ENCODE peak calls at places on chromosome 17, in four cellular contexts. One of them, this sample, is unnamed.

GRCh38 chr17:83079766-83080616 is 582 bp downstream of the METRNL start:
- DNase-seq in transverse colon: no peak
- DNase-seq in heart left ventricle: no peak
- DNase-seq in cardiac fibroblast: no peak
- DNase-seq in this sample: no peak

GRCh38 chr17:66351053-66351452 is 48.6 kb downstream of the PRKCA start:
- DNase-seq in transverse colon: peak
- DNase-seq in heart left ventricle: peak
- DNase-seq in cardiac fibroblast: no peak
- DNase-seq in this sample: no peak

GRCh38 chr17:4966844-4967538 is 626 bp downstream of the SPAG7 start:
- DNase-seq in transverse colon: peak
- DNase-seq in heart left ventricle: peak
- DNase-seq in cardiac fibroblast: peak
- DNase-seq in this sample: peak

GRCh38 chr17:76354747-76355310 is 1.1 kb upstream of the PRPSAP1 start:
- DNase-seq in transverse colon: no peak
- DNase-seq in heart left ventricle: no peak
- DNase-seq in cardiac fibroblast: no peak
- DNase-seq in this sample: no peak

GRCh38 chr17:74282587-74283370 is 8.7 kb downstream of the DNAI2 start:
- DNase-seq in transverse colon: no peak
- DNase-seq in heart left ventricle: no peak
- DNase-seq in cardiac fibroblast: no peak
- DNase-seq in this sample: no peak

GRCh38 chr17:28885363-28885762 is 12.2 kb downstream of the FLOT2 start:
- DNase-seq in transverse colon: no peak
- DNase-seq in heart left ventricle: no peak
- DNase-seq in cardiac fibroblast: no peak
- DNase-seq in this sample: no peak

GRCh38 chr17:43810226-43810715 is 22.7 kb downstream of the MPP3 start:
- DNase-seq in transverse colon: no peak
- DNase-seq in heart left ventricle: no peak
- DNase-seq in cardiac fibroblast: no peak
- DNase-seq in this sample: no peak

GRCh38 chr17:38797828-38798227 is 1.5 kb downstream of the PIP4K2B start:
- DNase-seq in transverse colon: no peak
- DNase-seq in heart left ventricle: no peak
- DNase-seq in cardiac fibroblast: no peak
- DNase-seq in this sample: peak

DNA sequence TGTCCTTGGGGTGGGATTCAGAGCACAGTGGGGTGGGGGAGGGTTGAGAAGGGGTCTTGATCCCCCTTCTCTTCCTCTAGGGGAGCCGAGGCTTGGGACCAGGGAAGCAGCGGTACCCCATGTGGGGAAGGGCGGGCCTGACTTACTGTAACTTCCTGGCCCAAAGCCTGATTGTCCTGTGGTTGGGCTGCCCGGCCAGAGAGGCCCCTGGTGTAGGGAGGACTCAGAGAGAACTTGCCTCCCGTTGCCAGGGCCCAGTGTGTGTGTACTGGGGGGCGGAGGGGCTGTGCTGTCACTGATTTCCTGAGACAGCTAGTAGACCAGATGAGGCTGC is 16.8 kb downstream of the SOCS3 start:
- DNase-seq in transverse colon: peak
- DNase-seq in heart left ventricle: peak
- DNase-seq in cardiac fibroblast: peak
- DNase-seq in this sample: peak
- H3K4me3 ChIP-seq in transverse colon: no peak
- H3K4me3 ChIP-seq in heart left ventricle: no peak
- H3K4me3 ChIP-seq in cardiac fibroblast: no peak
- H3K4me3 ChIP-seq in this sample: peak

GRCh38 chr17:32490101-32490482 is 3.3 kb downstream of the CDK5R1 start:
- DNase-seq in transverse colon: no peak
- DNase-seq in heart left ventricle: no peak
- DNase-seq in cardiac fibroblast: no peak
- DNase-seq in this sample: no peak
- TF ChIP-seq CTCF in transverse colon: no peak
- TF ChIP-seq CTCF in heart left ventricle: no peak
- TF ChIP-seq CTCF in cardiac fibroblast: no peak
- TF ChIP-seq CTCF in this sample: no peak

DNA sequence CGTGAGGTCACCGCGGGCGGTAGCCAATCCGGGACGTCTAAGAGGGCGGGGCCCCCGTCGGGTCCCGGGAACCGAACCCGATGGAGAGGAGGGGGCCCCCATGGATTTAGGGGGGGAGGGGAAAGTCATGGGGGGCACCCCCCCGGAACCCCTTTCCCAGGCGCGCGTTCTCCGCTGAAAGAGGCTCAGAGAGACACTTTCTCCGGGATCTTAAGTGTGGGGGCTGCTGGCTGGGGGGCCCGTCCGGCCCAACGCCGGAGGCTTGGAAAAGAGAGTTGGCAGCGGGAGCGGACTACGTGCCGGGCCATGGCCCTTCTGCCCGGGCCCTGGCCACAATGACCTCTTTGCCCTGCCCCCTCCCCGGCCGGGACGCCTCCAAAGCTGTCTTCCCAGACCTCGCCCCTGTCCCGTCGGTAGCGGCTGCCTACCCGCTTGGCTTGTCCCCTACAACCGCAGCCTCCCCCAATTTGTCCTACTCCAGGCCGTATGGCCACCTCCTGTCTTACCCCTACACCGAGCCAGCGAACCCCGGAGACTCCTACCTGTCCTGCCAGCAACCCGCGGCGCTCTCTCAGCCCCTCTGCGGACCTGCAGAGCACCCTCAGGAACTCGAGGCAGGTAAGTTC is at the start of gene DLX4:
- DNase-seq in transverse colon: no peak
- DNase-seq in heart left ventricle: no peak
- DNase-seq in cardiac fibroblast: no peak
- DNase-seq in this sample: no peak
- H3K4me3 ChIP-seq in transverse colon: peak
- H3K4me3 ChIP-seq in heart left ventricle: peak
- H3K4me3 ChIP-seq in cardiac fibroblast: peak
- H3K4me3 ChIP-seq in this sample: peak

GRCh38 chr17:7745748-7746470 is 28.4 kb downstream of the DNAH2 start:
- DNase-seq in transverse colon: no peak
- DNase-seq in heart left ventricle: no peak
- DNase-seq in cardiac fibroblast: peak
- DNase-seq in this sample: peak
- TF ChIP-seq CTCF in transverse colon: no peak
- TF ChIP-seq CTCF in heart left ventricle: no peak
- TF ChIP-seq CTCF in cardiac fibroblast: peak
- TF ChIP-seq CTCF in this sample: peak

DNA sequence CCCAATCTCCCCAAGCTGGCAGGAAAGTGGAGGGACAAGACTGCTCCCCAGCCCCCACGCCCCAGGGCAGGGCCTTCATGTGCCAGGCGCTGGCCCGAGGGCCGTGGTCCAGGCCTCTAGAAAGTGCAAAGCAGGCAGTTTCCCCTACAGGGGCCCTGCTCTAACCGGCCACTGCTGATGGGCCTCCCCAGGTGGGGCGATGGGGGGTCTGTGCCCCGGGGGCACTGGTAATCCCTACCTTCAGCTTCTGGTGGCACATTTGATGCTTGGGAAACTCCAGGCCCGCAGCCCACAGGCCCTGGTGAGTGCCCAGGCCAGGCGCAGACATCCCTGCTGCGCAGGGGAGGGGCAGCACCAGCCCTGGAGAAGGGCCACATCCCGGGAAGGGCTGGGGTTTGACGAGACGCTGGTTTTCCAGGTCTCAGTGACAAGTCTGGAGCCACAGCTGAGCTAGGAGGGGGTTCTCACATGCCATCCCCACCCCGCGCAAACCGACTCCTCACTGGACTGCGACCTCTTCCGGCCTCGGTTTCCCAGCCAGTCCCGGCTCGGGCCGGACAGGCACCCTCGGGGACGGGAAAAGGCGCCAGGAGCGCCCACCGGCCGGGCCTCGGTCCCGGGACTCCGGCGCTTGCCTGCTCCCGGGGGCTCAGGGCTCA is 1.6 kb downstream of the DOC2B start:
- DNase-seq in transverse colon: no peak
- DNase-seq in heart left ventricle: no peak
- DNase-seq in cardiac fibroblast: no peak
- DNase-seq in this sample: no peak
- H3K4me3 ChIP-seq in transverse colon: peak
- H3K4me3 ChIP-seq in heart left ventricle: peak
- H3K4me3 ChIP-seq in cardiac fibroblast: no peak
- H3K4me3 ChIP-seq in this sample: no peak

This sample was measured in choroid plexus epithelial cell.